ENCODE peak calls at places on chromosomes 16 and 17, in nine cellular contexts. O, I, N, Y, C, B, D, U and G are unnamed samples.

GRCh38 chr16:57966986-57967385 is 3.9 kb downstream of the CNGB1 start:
- DNase-seq in U (peak), O (no peak), C (no peak), N (no peak), Y (no peak), D (no peak), B (no peak), I (no peak), G (no peak)

GRCh38 chr17:27651411-27652345 is 20.7 kb downstream of the LGALS9 start:
- DNase-seq in N (peak), D (peak), I (peak), Y (peak), C (peak), O (peak), U (no peak), B (peak), G (peak)

GRCh38 chr16:70267516-70267915 is 15.8 kb upstream of the EXOSC6 start:
- DNase-seq in I (no peak), D (no peak), C (no peak), Y (peak), U (peak), O (no peak), N (peak), B (peak), G (no peak)

GRCh38 chr16:57126412-57126811 is 34.0 kb downstream of the CPNE2 start:
- DNase-seq in Y (no peak), N (no peak), C (no peak), O (no peak), D (no peak), U (no peak), B (no peak), I (no peak), G (no peak)

GRCh38 chr16:88772871-88773811 is 11.9 kb downstream of the PIEZO1 start:
- DNase-seq in D (no peak), Y (no peak), O (no peak), B (peak), N (no peak), C (no peak), U (peak), I (no peak), G (peak)

GRCh38 chr17:57569860-57570259 is 175.2 kb downstream of the CCDC182 start:
- DNase-seq in B (no peak), U (no peak), Y (peak), O (no peak), D (no peak), I (no peak), N (no peak), C (no peak), G (no peak)

GRCh38 chr16:79430129-79430789 is 170.3 kb downstream of the MAF start:
- DNase-seq in O (no peak), N (no peak), Y (no peak), I (no peak), B (no peak), U (no peak), C (no peak), D (no peak), G (no peak)

GRCh38 chr16:24504467-24505345 is 34.7 kb upstream of the RBBP6 start:
- DNase-seq in U (no peak), Y (peak), N (peak), I (peak), B (peak), D (peak), O (peak), C (peak), G (no peak)

GRCh38 chr16:1708768-1709180 is 2.8 kb downstream of the MAPK8IP3 start:
- DNase-seq in D (no peak), B (peak), O (no peak), I (no peak), N (no peak), C (no peak), Y (no peak), U (no peak), G (peak)

GRCh38 chr16:74792225-74792624 is 17.6 kb upstream of the FA2H start:
- DNase-seq in N (no peak), U (no peak), Y (no peak), C (no peak), O (no peak), I (no peak), B (no peak), D (no peak), G (no peak)

GRCh38 chr16:52812945-52813556 is 239.6 kb downstream of the CHD9NB start:
- DNase-seq in O (no peak), B (peak), D (no peak), N (no peak), U (no peak), C (no peak), I (peak), Y (no peak), G (no peak)

GRCh38 chr17:3660311-3660891 is 8.0 kb downstream of the TAX1BP3 start:
- DNase-seq in O (no peak), U (no peak), I (no peak), B (no peak), Y (no peak), N (no peak), C (peak), D (no peak), G (no peak)

GRCh38 chr16:73047536-73048291 is at the start of gene ZFHX3:
- DNase-seq in C (no peak), N (peak), Y (peak), D (peak), I (no peak), U (peak), B (peak), O (peak), G (no peak)

GRCh38 chr16:842631-843560 is 42.4 kb upstream of the GNG13 start:
- DNase-seq in U (peak), B (no peak), Y (no peak), N (no peak), C (no peak), I (no peak), D (no peak), O (no peak), G (no peak)

GRCh38 chr16:11546522-11547485 is 39.9 kb downstream of the LITAF start:
- DNase-seq in N (no peak), C (peak), U (no peak), O (no peak), I (no peak), Y (no peak), D (no peak), B (peak), G (no peak)

GRCh38 chr17:49775546-49776260 is 11.8 kb upstream of the FAM117A start:
- DNase-seq in D (no peak), N (no peak), Y (no peak), B (no peak), O (no peak), I (no peak), C (no peak), U (no peak), G (no peak)

GRCh38 chr17:49880291-49881053 is 32.6 kb upstream of the TAC4 start:
- DNase-seq in U (peak), N (peak), D (peak), C (peak), Y (peak), B (peak), O (peak), I (peak), G (no peak)

GRCh38 chr17:74085434-74085833 is 118.0 kb upstream of the RPL38 start:
- DNase-seq in Y (no peak), O (no peak), C (no peak), N (peak), D (no peak), B (no peak), U (no peak), I (no peak), G (no peak)

GRCh38 chr16:20026673-20027072 is 47.0 kb downstream of the GPR139 start:
- DNase-seq in N (no peak), O (no peak), B (no peak), Y (no peak), U (no peak), D (no peak), C (no peak), I (no peak), G (no peak)

GRCh38 chr17:55763856-55764255 is 13.0 kb downstream of the PCTP start:
- DNase-seq in I (no peak), C (no peak), D (no peak), N (peak), B (no peak), U (no peak), O (no peak), Y (no peak), G (no peak)

GRCh38 chr16:48201515-48202201 is 42.4 kb upstream of the LONP2 start:
- DNase-seq in D (no peak), B (no peak), C (no peak), O (no peak), Y (no peak), U (no peak), N (peak), I (no peak), G (peak)

GRCh38 chr17:43431741-43432523 is 33.1 kb downstream of the ARL4D start:
- DNase-seq in D (no peak), C (no peak), N (no peak), I (no peak), Y (peak), U (no peak), O (no peak), B (no peak), G (peak)

GRCh38 chr17:39018267-39019134 is 51.3 kb upstream of the FBXO47 start:
- DNase-seq in B (no peak), C (no peak), Y (no peak), N (peak), I (no peak), O (no peak), U (no peak), D (no peak), G (no peak)

GRCh38 chr17:80099291-80100034 is 1.9 kb upstream of the GAA start:
- DNase-seq in Y (no peak), D (no peak), N (no peak), C (no peak), I (no peak), O (no peak), U (no peak), B (no peak), G (no peak)

GRCh38 chr17:55576237-55576998 is 65.2 kb upstream of the SMIM36 start:
- DNase-seq in U (no peak), Y (no peak), O (no peak), C (no peak), D (no peak), B (peak), N (peak), I (peak), G (no peak)

GRCh38 chr17:30961213-30962188 is 9.3 kb upstream of the RNF135 start:
- DNase-seq in Y (no peak), B (no peak), I (no peak), D (no peak), O (no peak), U (no peak), C (no peak), N (no peak), G (no peak)

GRCh38 chr16:54627616-54628015 is 303.0 kb upstream of the IRX5 start:
- DNase-seq in B (peak), I (peak), Y (no peak), N (no peak), C (no peak), D (no peak), O (no peak), U (no peak), G (no peak)

GRCh38 chr16:61530697-61531096 is 505.5 kb downstream of the CDH8 start:
- DNase-seq in Y (no peak), N (no peak), I (no peak), C (no peak), B (no peak), O (no peak), D (no peak), U (no peak), G (no peak)

GRCh38 chr17:5031365-5032082 is 3.7 kb downstream of the SLC52A1 start:
- DNase-seq in I (peak), N (peak), D (peak), U (peak), B (peak), O (peak), Y (peak), C (peak), G (no peak)

GRCh38 chr17:70106551-70106950 is 31.5 kb downstream of the KCNJ16 start:
- DNase-seq in I (no peak), B (no peak), U (no peak), C (no peak), Y (no peak), O (no peak), D (no peak), N (no peak), G (no peak)

GRCh38 chr17:32646941-32647340 is 160.1 kb downstream of the CDK5R1 start:
- DNase-seq in U (no peak), C (no peak), O (no peak), I (no peak), D (no peak), N (no peak), B (no peak), Y (no peak), G (no peak)

GRCh38 chr16:89357055-89357454 is 133.3 kb downstream of the ANKRD11 start:
- DNase-seq in D (peak), B (no peak), Y (no peak), U (no peak), I (peak), C (no peak), O (peak), N (no peak), G (no peak)

GRCh38 chr17:10614536-10615155 is 42.5 kb downstream of the MYH3 start:
- DNase-seq in U (no peak), B (peak), N (peak), C (peak), Y (peak), D (no peak), I (peak), O (no peak), G (no peak)

GRCh38 chr16:11201498-11202259 is 54.3 kb downstream of the SOCS1 start:
- DNase-seq in B (peak), O (no peak), U (no peak), C (no peak), D (no peak), N (peak), Y (no peak), I (peak), G (no peak)

GRCh38 chr17:7222093-7222971 is 2.6 kb downstream of the ACADVL start:
- DNase-seq in D (no peak), U (no peak), Y (no peak), I (no peak), C (no peak), O (no peak), N (no peak), B (peak), G (no peak)

GRCh38 chr17:40323731-40324650 is 15.0 kb downstream of the RARA start:
- DNase-seq in I (no peak), C (no peak), U (peak), B (peak), N (no peak), D (peak), Y (no peak), O (peak), G (no peak)

GRCh38 chr17:45282683-45283644 is 21.1 kb upstream of the SPATA32 start:
- DNase-seq in Y (peak), I (no peak), U (peak), N (no peak), C (no peak), B (peak), O (no peak), D (no peak), G (peak)

GRCh38 chr17:37430051-37430591 is 23.4 kb downstream of the TADA2A start:
- DNase-seq in I (no peak), O (no peak), D (no peak), C (no peak), Y (no peak), U (no peak), B (peak), N (no peak), G (no peak)

GRCh38 chr17:4501295-4501949 is 2.7 kb downstream of the SPNS2 start:
- DNase-seq in U (no peak), Y (no peak), I (no peak), O (no peak), B (no peak), N (peak), C (no peak), D (no peak), G (no peak)

GRCh38 chr16:26554030-26554429 is 512.7 kb upstream of the C16orf82 start:
- DNase-seq in I (no peak), D (no peak), C (no peak), N (no peak), O (no peak), U (no peak), Y (no peak), B (no peak), G (no peak)